ENCODE peak calls at places on chromosomes 13 and 19, in seven cellular contexts. O is tibial nerve, X is SK-N-SH, K is suprapubic skin, I is A549, S is ovary, C is H1. P is an unnamed sample.

GRCh38 chr19:5358173-5358800 is 17.7 kb upstream of the PTPRS start:
- DNase-seq in O (no peak), X (peak), K (no peak), I (peak), S (no peak), C (no peak), P (no peak)

GRCh38 chr19:13621413-13621812 is 115.1 kb upstream of the CACNA1A start:
- DNase-seq in O (no peak), X (no peak), K (no peak), I (peak), S (no peak), C (no peak), P (no peak)

GRCh38 chr19:3099347-3100145 is 5.4 kb downstream of the GNA11 start:
- DNase-seq in O (no peak), X (no peak), K (no peak), I (no peak), S (peak), C (peak), P (no peak)

GRCh38 chr13:30676672-30677071 is 58.7 kb upstream of the ALOX5AP start:
- DNase-seq in O (no peak), X (no peak), K (no peak), I (peak), S (no peak), C (no peak), P (no peak)

GRCh38 chr19:970695-971094 is 13.4 kb upstream of the WDR18 start:
- DNase-seq in O (no peak), X (peak), K (no peak), I (peak), S (peak), C (peak), P (no peak)

GRCh38 chr19:5484398-5485285 is 29.4 kb downstream of the ZNRF4 start:
- DNase-seq in O (no peak), X (peak), K (no peak), I (no peak), S (no peak), C (no peak), P (no peak)

GRCh38 chr19:7673995-7674667 is 2.8 kb upstream of the MCEMP1 start:
- DNase-seq in O (no peak), X (peak), K (no peak), I (peak), S (no peak), C (peak), P (peak)

GRCh38 chr19:14502334-14503092 is 6.6 kb upstream of the GIPC1 start:
- DNase-seq in O (no peak), X (no peak), K (no peak), I (peak), S (no peak), C (no peak), P (no peak)

GRCh38 chr19:7705387-7706187 is 3.7 kb upstream of the FCER2 start:
- DNase-seq in O (peak), X (no peak), K (no peak), I (no peak), S (no peak), C (no peak), P (no peak)

GRCh38 chr19:1163934-1164683 is 10.0 kb downstream of the SBNO2 start:
- DNase-seq in O (no peak), X (no peak), K (peak), I (no peak), S (peak), C (no peak), P (peak)

GRCh38 chr19:44955500-44956439 is 590 bp downstream of the CLPTM1 start:
- DNase-seq in O (no peak), X (no peak), K (peak), I (no peak), S (no peak), C (no peak), P (no peak)

GRCh38 chr19:48681127-48681470 is 8.3 kb upstream of the NTN5 start:
- DNase-seq in O (no peak), X (no peak), K (no peak), I (no peak), S (no peak), C (no peak), P (no peak)

GRCh38 chr13:111326981-111327642 is 6.7 kb downstream of the TEX29 start:
- DNase-seq in O (no peak), X (no peak), K (no peak), I (no peak), S (no peak), C (peak), P (no peak)

GRCh38 chr13:40236566-40237168 is 429.8 kb downstream of the FOXO1 start:
- DNase-seq in O (peak), X (no peak), K (peak), I (no peak), S (no peak), C (no peak), P (no peak)
- TF ChIP-seq EP300 in O (peak), X (no peak), K (no peak), I (no peak), S (peak), C (no peak), P (peak)

DNA sequence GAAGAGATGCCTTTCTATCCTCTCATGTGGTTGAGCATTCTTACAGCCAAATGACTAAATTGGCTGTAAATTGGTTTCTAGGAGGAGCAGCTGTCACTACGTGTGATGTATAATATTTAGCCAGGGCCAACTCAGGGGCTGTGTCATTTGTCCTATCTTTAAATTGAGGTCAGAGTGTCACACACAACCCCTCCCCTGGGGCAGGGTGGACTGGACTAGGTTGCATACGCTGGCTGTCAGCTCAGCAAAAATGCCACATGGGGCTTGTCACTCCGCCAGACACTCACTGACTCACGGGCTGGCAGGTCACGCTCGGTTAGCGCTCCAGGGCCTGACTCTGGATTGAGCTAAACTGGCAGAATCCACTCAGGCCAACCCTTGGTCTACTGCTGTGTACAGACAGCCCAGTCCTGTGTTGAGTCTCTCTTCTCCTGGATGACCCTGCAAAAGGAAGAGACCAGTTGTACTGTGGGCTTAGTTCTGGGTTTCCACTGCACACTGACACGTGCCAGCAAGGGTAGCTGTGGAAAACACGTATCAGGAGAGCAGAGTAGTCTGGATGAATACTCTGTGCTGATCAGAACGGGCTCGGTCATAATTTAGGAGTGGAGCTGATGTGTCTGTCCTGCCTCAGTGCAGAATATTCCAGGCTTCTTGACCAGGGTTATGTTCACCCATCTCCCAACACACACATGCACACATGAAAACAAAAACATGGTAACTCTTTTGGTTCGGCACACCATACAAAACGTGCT is 29.1 kb downstream of the SHISA2 start:
- DNase-seq in O (no peak), X (peak), K (peak), I (peak), S (no peak), C (peak), P (peak)
- TF ChIP-seq EP300 in O (no peak), X (no peak), K (no peak), I (no peak), S (no peak), C (no peak), P (no peak)

DNA sequence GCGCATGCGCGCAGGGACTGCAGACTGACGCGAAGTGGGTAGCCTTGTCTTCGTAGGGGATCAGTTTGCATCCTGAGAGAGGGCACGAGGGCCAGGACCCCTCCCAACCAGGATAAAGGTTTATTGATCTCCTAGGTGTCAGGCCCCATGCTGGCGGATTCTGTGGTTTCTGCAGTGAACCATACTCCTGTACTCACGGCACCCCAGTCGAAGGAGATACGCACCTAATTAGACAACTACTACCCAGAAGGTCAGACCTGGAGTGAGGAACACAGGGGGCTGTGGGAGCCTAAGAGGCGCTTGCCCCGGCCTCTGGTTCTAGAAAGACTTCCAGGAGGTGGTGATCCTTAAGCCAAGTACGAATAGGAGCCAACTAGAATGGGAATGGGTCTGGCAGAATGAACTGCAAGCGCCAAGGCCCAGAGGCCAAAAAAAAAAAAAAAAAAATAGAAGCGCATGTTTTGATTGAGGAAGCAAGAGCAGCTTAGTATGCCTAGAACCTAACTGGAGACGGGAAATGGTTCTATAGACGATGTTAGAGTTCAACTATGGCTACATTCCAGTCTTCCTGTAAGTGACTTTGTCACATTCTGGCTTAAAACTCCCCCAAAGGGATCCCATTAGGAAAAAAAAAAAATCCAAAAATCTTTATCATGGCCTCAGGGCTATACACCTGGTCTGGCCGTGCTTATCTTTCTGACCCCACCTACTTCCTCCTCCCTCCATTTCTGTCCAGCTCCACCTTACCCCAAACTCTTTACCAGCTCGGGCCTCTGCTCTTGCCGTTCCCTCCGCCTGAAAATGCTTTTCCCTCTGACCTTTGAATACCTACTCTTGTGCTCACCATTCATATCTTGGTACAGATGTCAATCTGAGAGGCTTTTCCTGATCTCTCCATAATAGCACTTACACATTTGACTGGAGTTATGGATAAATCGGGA is 902 bp upstream of the ZNF428 start:
- DNase-seq in O (no peak), X (no peak), K (no peak), I (no peak), S (peak), C (no peak), P (no peak)
- TF ChIP-seq EP300 in O (no peak), X (no peak), K (no peak), I (no peak), S (no peak), C (no peak), P (no peak)

GRCh38 chr13:68030152-68030809 is 800.1 kb upstream of the PCDH9 start:
- DNase-seq in O (no peak), X (no peak), K (no peak), I (no peak), S (no peak), C (no peak), P (no peak)
- TF ChIP-seq EP300 in O (no peak), X (no peak), K (no peak), I (no peak), S (no peak), C (no peak), P (no peak)

DNA sequence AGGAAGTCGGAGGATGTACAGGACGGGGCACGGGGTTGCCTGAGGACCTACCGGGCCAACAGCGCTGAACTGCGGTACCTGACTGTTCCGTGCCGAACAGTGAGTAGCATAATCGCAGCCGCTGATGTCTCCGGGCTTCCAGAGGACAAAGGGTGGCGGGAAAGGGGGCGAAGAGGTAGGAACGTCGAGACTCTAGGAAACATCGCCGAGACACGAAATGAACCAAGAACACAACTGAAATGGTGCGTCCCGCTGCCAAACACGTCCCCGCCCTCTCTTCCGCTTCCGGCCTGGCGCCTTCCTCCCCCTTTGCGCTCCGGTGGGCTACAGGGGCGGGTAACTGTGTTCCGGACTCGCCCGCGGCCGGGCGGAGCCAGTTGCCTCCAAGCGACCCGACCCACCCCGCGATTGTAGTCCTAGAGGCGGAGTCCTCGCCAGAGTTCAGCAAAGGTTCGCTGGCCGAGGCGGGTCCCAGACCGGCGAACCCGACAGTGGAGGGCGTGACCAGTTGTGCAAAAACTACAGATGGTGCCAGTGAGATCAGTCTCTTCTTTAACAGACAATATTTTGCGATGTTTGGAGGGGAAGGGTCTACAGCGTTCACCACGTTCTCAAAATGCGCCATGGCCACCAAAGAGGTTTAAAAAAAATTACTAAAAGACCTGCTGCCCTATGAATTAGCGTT is at the start of gene MRPS31:
- DNase-seq in O (peak), X (peak), K (peak), I (peak), S (peak), C (peak), P (peak)
- TF ChIP-seq EP300 in O (peak), X (peak), K (no peak), I (no peak), S (no peak), C (peak), P (peak)

P was measured in upper lobe of left lung.